ENCODE peak calls at places on chromosomes 3 and 15, in four cellular contexts. P is ACHN, F is amygdala, Q is hepatocyte. E is an unnamed sample.

GRCh38 chr3:127140501-127141460 is 52.1 kb upstream of the PRR23E start:
- DNase-seq in P (no peak), F (no peak), Q (no peak), E (no peak)

GRCh38 chr3:31319332-31319731 is 213.4 kb upstream of the STT3B start:
- DNase-seq in P (no peak), F (no peak), Q (no peak), E (no peak)

GRCh38 chr3:141240290-141241247 is 8.9 kb downstream of the PXYLP1 start:
- DNase-seq in P (no peak), F (no peak), Q (no peak), E (no peak)

GRCh38 chr3:155326901-155327300 is 33.4 kb upstream of the STRIT1 start:
- DNase-seq in P (no peak), F (no peak), Q (no peak), E (no peak)

GRCh38 chr3:159169828-159170227 is 368.0 kb downstream of the MFSD1 start:
- DNase-seq in P (no peak), F (no peak), Q (no peak), E (no peak)

GRCh38 chr15:23647421-23648375 is at the start of gene MAGEL2:
- DNase-seq in P (no peak), F (peak), Q (peak), E (no peak)

GRCh38 chr15:39854161-39854560 is 65.9 kb downstream of the GPR176 start:
- DNase-seq in P (no peak), F (no peak), Q (no peak), E (no peak)

GRCh38 chr3:126197854-126198584 is 17.6 kb upstream of the ALDH1L1 start:
- DNase-seq in P (peak), F (no peak), Q (peak), E (no peak)

GRCh38 chr3:10551139-10551538 is 45.8 kb upstream of the ATP2B2 start:
- DNase-seq in P (no peak), F (no peak), Q (no peak), E (no peak)

GRCh38 chr15:101063891-101064794 is 145.0 kb downstream of the LRRK1 start:
- DNase-seq in P (no peak), F (peak), Q (no peak), E (peak)

GRCh38 chr15:25329685-25330084 is 109.1 kb downstream of the UBE3A start:
- DNase-seq in P (no peak), F (no peak), Q (no peak), E (no peak)

GRCh38 chr3:177093966-177094365 is 103.3 kb downstream of the TBL1XR1 start:
- DNase-seq in P (no peak), F (no peak), Q (no peak), E (no peak)

GRCh38 chr3:107235923-107236315 is 141.3 kb upstream of the CCDC54 start:
- DNase-seq in P (peak), F (peak), Q (peak), E (no peak)

GRCh38 chr3:98982336-98982735 is 80.8 kb upstream of the DCBLD2 start:
- DNase-seq in P (peak), F (no peak), Q (no peak), E (no peak)